ENCODE peak calls at places on chromosome 4, in six cellular contexts. G is activated naive CD8-positive, alpha-beta T cell treated with anti-CD3 and anti-CD28 coated beads for 36 hours; A is stimulated activated CD4-positive, alpha-beta T cell treated with anti-CD3 and anti-CD28 coated beads, TNF-alpha, amount 100 ng/mL, for 48 hours; H is astrocyte of the hippocampus; I is activated CD8-positive, alpha-beta memory T cell treated with anti-CD3 and anti-CD28 coated beads, Interleukin-2, amount 50 U/mL, for 4 hours; J is NCI-H187 treated with DMSO at 0.1 percent for 48 hours. V is an unnamed sample.

GRCh38 chr4:175280153-175280552 is 362.0 kb downstream of the ADAM29 start:
- DNase-seq in G (no peak), A (no peak), H (no peak), I (no peak), J (no peak), V (no peak)

GRCh38 chr4:89486042-89486441 is 178.4 kb upstream of the GPRIN3 start:
- DNase-seq in G (no peak), A (no peak), H (peak; percentile 33), I (no peak), J (no peak), V (no peak)

GRCh38 chr4:5956285-5957021 is 61.8 kb downstream of the C4orf50 start:
- DNase-seq in G (no peak), A (no peak), H (peak; percentile 46), I (no peak), J (peak; percentile 99), V (no peak)

GRCh38 chr4:186500721-186501304 is 54.6 kb downstream of the MTNR1A start:
- DNase-seq in G (no peak), A (no peak), H (no peak), I (no peak), J (no peak), V (no peak)

GRCh38 chr4:146095091-146095690 is 80.3 kb upstream of the LSM6 start:
- DNase-seq in G (no peak), A (no peak), H (peak; percentile 73), I (no peak), J (no peak), V (peak; percentile 21)

GRCh38 chr4:108611360-108611759 is 9.0 kb upstream of the RPL34 start:
- DNase-seq in G (no peak), A (no peak), H (peak; percentile 34), I (no peak), J (no peak), V (no peak)

GRCh38 chr4:186878203-186878800 is 154.6 kb upstream of the FAT1 start:
- DNase-seq in G (no peak), A (no peak), H (no peak), I (no peak), J (no peak), V (no peak)

GRCh38 chr4:83217721-83218522 is 66.7 kb downstream of the COQ2 start:
- DNase-seq in G (peak; percentile 64), A (peak; percentile 39), H (no peak), I (peak; percentile 46), J (no peak), V (no peak)

GRCh38 chr4:175806741-175807140 is 5.3 kb downstream of the GPM6A start:
- DNase-seq in G (no peak), A (no peak), H (no peak), I (no peak), J (no peak), V (no peak)

GRCh38 chr4:10124167-10124930 is 7.8 kb upstream of the WDR1 start:
- DNase-seq in G (no peak), A (no peak), H (no peak), I (no peak), J (no peak), V (no peak)

GRCh38 chr4:15656038-15656470 is 897 bp upstream of the FBXL5 start:
- DNase-seq in G (no peak), A (no peak), H (peak; percentile 41), I (no peak), J (no peak), V (no peak)

GRCh38 chr4:53866055-53866454 is 198.3 kb downstream of the CHIC2 start:
- DNase-seq in G (no peak), A (no peak), H (no peak), I (no peak), J (no peak), V (no peak)

GRCh38 chr4:161828061-161828460 is 335.7 kb downstream of the FSTL5 start:
- DNase-seq in G (no peak), A (no peak), H (no peak), I (no peak), J (no peak), V (no peak)

GRCh38 chr4:7397206-7398103 is 37.3 kb downstream of the PSAPL1 start:
- DNase-seq in G (no peak), A (no peak), H (peak; percentile 53), I (no peak), J (no peak), V (no peak)

GRCh38 chr4:173910911-173911310 is 372.6 kb downstream of the FBXO8 start:
- DNase-seq in G (no peak), A (no peak), H (no peak), I (no peak), J (no peak), V (no peak)

GRCh38 chr4:4625488-4625887 is 83.6 kb upstream of the STX18 start:
- DNase-seq in G (no peak), A (no peak), H (no peak), I (no peak), J (no peak), V (peak; percentile 29)

GRCh38 chr4:2354760-2355159 is 63.7 kb downstream of the ZFYVE28 start:
- DNase-seq in G (no peak), A (no peak), H (no peak), I (peak; percentile 34), J (no peak), V (no peak)

GRCh38 chr4:42732776-42733175 is 75.9 kb upstream of the ATP8A1 start:
- DNase-seq in G (no peak), A (no peak), H (no peak), I (no peak), J (no peak), V (no peak)

GRCh38 chr4:25351777-25352421 is 25.2 kb upstream of the ANAPC4 start:
- DNase-seq in G (no peak), A (no peak), H (peak; percentile 73), I (no peak), J (no peak), V (peak; percentile 24)

GRCh38 chr4:37604464-37604863 is 81.7 kb downstream of the RELL1 start:
- DNase-seq in G (no peak), A (no peak), H (peak; percentile 33), I (no peak), J (no peak), V (no peak)

GRCh38 chr4:125315571-125316390 is 1.0 kb downstream of the FAT4 start:
- DNase-seq in G (peak; percentile 12), A (no peak), H (peak; percentile 84), I (no peak), J (no peak), V (no peak)

GRCh38 chr4:40681600-40682297 is 52.1 kb upstream of the RBM47 start:
- DNase-seq in G (no peak), A (no peak), H (no peak), I (no peak), J (no peak), V (no peak)

GRCh38 chr4:2247128-2248043 is 5.5 kb upstream of the HAUS3 start:
- DNase-seq in G (no peak), A (no peak), H (no peak), I (no peak), J (no peak), V (no peak)

GRCh38 chr4:6699903-6700302 is 6.2 kb downstream of the S100P start:
- DNase-seq in G (no peak), A (no peak), H (no peak), I (no peak), J (no peak), V (no peak)

GRCh38 chr4:53644607-53645006 is 53.3 kb upstream of the LNX1 start:
- DNase-seq in G (no peak), A (no peak), H (no peak), I (no peak), J (no peak), V (no peak)

GRCh38 chr4:156594619-156595018 is 377.0 kb downstream of the PDGFC start:
- DNase-seq in G (no peak), A (no peak), H (peak; percentile 24), I (no peak), J (no peak), V (no peak)

GRCh38 chr4:6134612-6135220 is 65.6 kb downstream of the JAKMIP1 start:
- DNase-seq in G (no peak), A (peak; percentile 3), H (no peak), I (peak; percentile 49), J (no peak), V (no peak)

GRCh38 chr4:115110191-115111166 is 2.9 kb downstream of the NDST4 start:
- DNase-seq in G (no peak), A (no peak), H (peak; percentile 14), I (no peak), J (no peak), V (no peak)

GRCh38 chr4:165787516-165788274 is 85.3 kb upstream of the TLL1 start:
- DNase-seq in G (no peak), A (no peak), H (no peak), I (no peak), J (no peak), V (no peak)

GRCh38 chr4:147286846-147287587 is 193.9 kb upstream of the EDNRA start:
- DNase-seq in G (no peak), A (no peak), H (no peak), I (no peak), J (no peak), V (peak; percentile 15)

GRCh38 chr4:6205584-6205965 is 5.2 kb upstream of the JAKMIP1 start:
- DNase-seq in G (no peak), A (no peak), H (no peak), I (no peak), J (no peak), V (no peak)

GRCh38 chr4:98027827-98028226 is 115.4 kb downstream of the STPG2 start:
- DNase-seq in G (no peak), A (no peak), H (peak; percentile 24), I (no peak), J (no peak), V (no peak)

GRCh38 chr4:167544391-167544790 is 310.1 kb upstream of the SPOCK3 start:
- DNase-seq in G (no peak), A (no peak), H (no peak), I (no peak), J (no peak), V (no peak)

GRCh38 chr4:4614925-4615678 is 73.3 kb upstream of the STX18 start:
- DNase-seq in G (no peak), A (no peak), H (no peak), I (no peak), J (no peak), V (peak; percentile 26)

GRCh38 chr4:184599492-184600135 is 49.6 kb downstream of the CASP3 start:
- DNase-seq in G (no peak), A (no peak), H (peak; percentile 73), I (no peak), J (no peak), V (peak; percentile 38)